ENCODE peak calls at places on chromosomes 11 and 22, in eight cellular contexts. One of them, this sample, is unnamed.
A peak's percentile ranks its signal among the peaks of the same experiment; 100 is the strongest.

GRCh38 chr22:48414662-48415061 is 1413.0 kb downstream of the BRD1 start:
- DNase-seq in cardiac muscle cell: no peak
- DNase-seq in pancreas: no peak
- DNase-seq in naive thymus-derived CD4-positive, alpha-beta T cell: no peak
- DNase-seq in IMR-90: no peak
- DNase-seq in transverse colon: no peak
- DNase-seq in heart right ventricle: no peak
- DNase-seq in neuronal stem cell: no peak
- DNase-seq in this sample: no peak

GRCh38 chr11:69008774-69009440 is 4.1 kb downstream of the MRGPRF start:
- DNase-seq in cardiac muscle cell: peak; percentile 95
- DNase-seq in pancreas: peak; percentile 46
- DNase-seq in naive thymus-derived CD4-positive, alpha-beta T cell: no peak
- DNase-seq in IMR-90: peak; percentile 99
- DNase-seq in transverse colon: peak; percentile 82
- DNase-seq in heart right ventricle: peak; percentile 64
- DNase-seq in neuronal stem cell: no peak
- DNase-seq in this sample: peak; percentile 81

GRCh38 chr11:72058416-72059034 is 21.8 kb downstream of the NUMA1 start:
- DNase-seq in cardiac muscle cell: no peak
- DNase-seq in pancreas: no peak
- DNase-seq in naive thymus-derived CD4-positive, alpha-beta T cell: no peak
- DNase-seq in IMR-90: peak; percentile 89
- DNase-seq in transverse colon: no peak
- DNase-seq in heart right ventricle: no peak
- DNase-seq in neuronal stem cell: no peak
- DNase-seq in this sample: no peak

GRCh38 chr11:23897453-23898289 is 599.2 kb upstream of the LUZP2 start:
- DNase-seq in cardiac muscle cell: peak; percentile 85
- DNase-seq in pancreas: no peak
- DNase-seq in naive thymus-derived CD4-positive, alpha-beta T cell: no peak
- DNase-seq in IMR-90: peak; percentile 94
- DNase-seq in transverse colon: no peak
- DNase-seq in heart right ventricle: no peak
- DNase-seq in neuronal stem cell: no peak
- DNase-seq in this sample: no peak

GRCh38 chr11:120133216-120134105 is 4.5 kb downstream of the TRIM29 start:
- DNase-seq in cardiac muscle cell: no peak
- DNase-seq in pancreas: no peak
- DNase-seq in naive thymus-derived CD4-positive, alpha-beta T cell: peak; percentile 2
- DNase-seq in IMR-90: no peak
- DNase-seq in transverse colon: peak; percentile 4
- DNase-seq in heart right ventricle: no peak
- DNase-seq in neuronal stem cell: no peak
- DNase-seq in this sample: no peak

GRCh38 chr22:31753005-31753633 is 700 bp upstream of the DEPDC5 start:
- DNase-seq in cardiac muscle cell: peak; percentile 40
- DNase-seq in pancreas: peak; percentile 48
- DNase-seq in naive thymus-derived CD4-positive, alpha-beta T cell: no peak
- DNase-seq in IMR-90: no peak
- DNase-seq in transverse colon: peak; percentile 18
- DNase-seq in heart right ventricle: peak; percentile 37
- DNase-seq in neuronal stem cell: peak; percentile 66
- DNase-seq in this sample: peak; percentile 39

GRCh38 chr11:1844221-1845094 is 5.7 kb downstream of the TNNI2 start:
- DNase-seq in cardiac muscle cell: peak; percentile 51
- DNase-seq in pancreas: peak; percentile 79
- DNase-seq in naive thymus-derived CD4-positive, alpha-beta T cell: no peak
- DNase-seq in IMR-90: no peak
- DNase-seq in transverse colon: peak; percentile 67
- DNase-seq in heart right ventricle: peak; percentile 56
- DNase-seq in neuronal stem cell: no peak
- DNase-seq in this sample: peak; percentile 62

GRCh38 chr11:16155448-16155847 is 200.9 kb downstream of the SOX6 start:
- DNase-seq in cardiac muscle cell: no peak
- DNase-seq in pancreas: no peak
- DNase-seq in naive thymus-derived CD4-positive, alpha-beta T cell: no peak
- DNase-seq in IMR-90: no peak
- DNase-seq in transverse colon: no peak
- DNase-seq in heart right ventricle: no peak
- DNase-seq in neuronal stem cell: no peak
- DNase-seq in this sample: peak; percentile 9

GRCh38 chr22:43129426-43130425 is 13.5 kb downstream of the MCAT start:
- DNase-seq in cardiac muscle cell: no peak
- DNase-seq in pancreas: no peak
- DNase-seq in naive thymus-derived CD4-positive, alpha-beta T cell: no peak
- DNase-seq in IMR-90: no peak
- DNase-seq in transverse colon: no peak
- DNase-seq in heart right ventricle: no peak
- DNase-seq in neuronal stem cell: no peak
- DNase-seq in this sample: no peak

GRCh38 chr11:19670030-19670761 is 42.4 kb upstream of the NAV2 start:
- DNase-seq in cardiac muscle cell: no peak
- DNase-seq in pancreas: no peak
- DNase-seq in naive thymus-derived CD4-positive, alpha-beta T cell: no peak
- DNase-seq in IMR-90: peak; percentile 28
- DNase-seq in transverse colon: no peak
- DNase-seq in heart right ventricle: no peak
- DNase-seq in neuronal stem cell: no peak
- DNase-seq in this sample: no peak

GRCh38 chr11:57566035-57566504 is 1.4 kb downstream of the UBE2L6 start:
- DNase-seq in cardiac muscle cell: peak; percentile 54
- DNase-seq in pancreas: no peak
- DNase-seq in naive thymus-derived CD4-positive, alpha-beta T cell: no peak
- DNase-seq in IMR-90: peak; percentile 63
- DNase-seq in transverse colon: peak; percentile 57
- DNase-seq in heart right ventricle: no peak
- DNase-seq in neuronal stem cell: no peak
- DNase-seq in this sample: peak; percentile 89

GRCh38 chr22:36692280-36692679 is 11.3 kb downstream of the CACNG2 start:
- DNase-seq in cardiac muscle cell: no peak
- DNase-seq in pancreas: no peak
- DNase-seq in naive thymus-derived CD4-positive, alpha-beta T cell: no peak
- DNase-seq in IMR-90: no peak
- DNase-seq in transverse colon: no peak
- DNase-seq in heart right ventricle: no peak
- DNase-seq in neuronal stem cell: no peak
- DNase-seq in this sample: no peak

GRCh38 chr22:32714458-32715250 is 86.9 kb upstream of the TIMP3 start:
- DNase-seq in cardiac muscle cell: peak; percentile 82
- DNase-seq in pancreas: no peak
- DNase-seq in naive thymus-derived CD4-positive, alpha-beta T cell: no peak
- DNase-seq in IMR-90: no peak
- DNase-seq in transverse colon: no peak
- DNase-seq in heart right ventricle: no peak
- DNase-seq in neuronal stem cell: no peak
- DNase-seq in this sample: no peak

GRCh38 chr22:17199131-17199731 is 20.0 kb downstream of the ADA2 start:
- DNase-seq in cardiac muscle cell: peak; percentile 84
- DNase-seq in pancreas: no peak
- DNase-seq in naive thymus-derived CD4-positive, alpha-beta T cell: no peak
- DNase-seq in IMR-90: peak; percentile 16
- DNase-seq in transverse colon: no peak
- DNase-seq in heart right ventricle: no peak
- DNase-seq in neuronal stem cell: peak; percentile 64
- DNase-seq in this sample: peak; percentile 44

GRCh38 chr11:133650082-133650481 is 117.8 kb upstream of the OPCML start:
- DNase-seq in cardiac muscle cell: no peak
- DNase-seq in pancreas: no peak
- DNase-seq in naive thymus-derived CD4-positive, alpha-beta T cell: no peak
- DNase-seq in IMR-90: no peak
- DNase-seq in transverse colon: no peak
- DNase-seq in heart right ventricle: no peak
- DNase-seq in neuronal stem cell: no peak
- DNase-seq in this sample: no peak
- H3K4me1 ChIP-seq in cardiac muscle cell: no peaks in the 10 kb centered on the region
- H3K4me1 ChIP-seq in pancreas: no peaks in the 10 kb centered on the region
- H3K4me1 ChIP-seq in naive thymus-derived CD4-positive, alpha-beta T cell: no peaks in the 10 kb centered on the region
- H3K4me1 ChIP-seq in IMR-90: no peaks in the 10 kb centered on the region
- H3K4me1 ChIP-seq in transverse colon: no peaks in the 10 kb centered on the region
- H3K4me1 ChIP-seq in heart right ventricle: no peaks in the 10 kb centered on the region
- H3K4me1 ChIP-seq in neuronal stem cell: no peaks in the 10 kb centered on the region
- H3K4me1 ChIP-seq in this sample: no peaks in the 10 kb centered on the region

GRCh38 chr22:39446239-39446721 is 10.5 kb upstream of the MGAT3 start:
- DNase-seq in cardiac muscle cell: no peak
- DNase-seq in pancreas: peak; percentile 35
- DNase-seq in naive thymus-derived CD4-positive, alpha-beta T cell: no peak
- DNase-seq in IMR-90: no peak
- DNase-seq in transverse colon: peak; percentile 51
- DNase-seq in heart right ventricle: no peak
- DNase-seq in neuronal stem cell: no peak
- DNase-seq in this sample: peak; percentile 64

GRCh38 chr22:39450258-39450955 is 6.4 kb upstream of the MGAT3 start:
- DNase-seq in cardiac muscle cell: no peak
- DNase-seq in pancreas: no peak
- DNase-seq in naive thymus-derived CD4-positive, alpha-beta T cell: no peak
- DNase-seq in IMR-90: no peak
- DNase-seq in transverse colon: no peak
- DNase-seq in heart right ventricle: no peak
- DNase-seq in neuronal stem cell: no peak
- DNase-seq in this sample: no peak

GRCh38 chr22:39452740-39453040 is 4.1 kb upstream of the MGAT3 start:
- DNase-seq in cardiac muscle cell: peak; percentile 25
- DNase-seq in pancreas: no peak
- DNase-seq in naive thymus-derived CD4-positive, alpha-beta T cell: no peak
- DNase-seq in IMR-90: no peak
- DNase-seq in transverse colon: no peak
- DNase-seq in heart right ventricle: no peak
- DNase-seq in neuronal stem cell: no peak
- DNase-seq in this sample: no peak

GRCh38 chr22:39448205-39449054 is 8.4 kb upstream of the MGAT3 start:
- DNase-seq in cardiac muscle cell: no peak
- DNase-seq in pancreas: peak; percentile 45
- DNase-seq in naive thymus-derived CD4-positive, alpha-beta T cell: no peak
- DNase-seq in IMR-90: no peak
- DNase-seq in transverse colon: no peak
- DNase-seq in heart right ventricle: no peak
- DNase-seq in neuronal stem cell: no peak
- DNase-seq in this sample: peak; percentile 49

GRCh38 chr22:39449708-39450107 is 7.1 kb upstream of the MGAT3 start:
- DNase-seq in cardiac muscle cell: no peak
- DNase-seq in pancreas: no peak
- DNase-seq in naive thymus-derived CD4-positive, alpha-beta T cell: no peak
- DNase-seq in IMR-90: no peak
- DNase-seq in transverse colon: no peak
- DNase-seq in heart right ventricle: no peak
- DNase-seq in neuronal stem cell: no peak
- DNase-seq in this sample: no peak
- H3K4me1 ChIP-seq in cardiac muscle cell: peaks cover 17% of the 10 kb centered on the region
- H3K4me1 ChIP-seq in pancreas: no peaks in the 10 kb centered on the region
- H3K4me1 ChIP-seq in naive thymus-derived CD4-positive, alpha-beta T cell: peaks cover 35% of the 10 kb centered on the region
- H3K4me1 ChIP-seq in IMR-90: peaks cover 6% of the 10 kb centered on the region
- H3K4me1 ChIP-seq in transverse colon: no peaks in the 10 kb centered on the region
- H3K4me1 ChIP-seq in heart right ventricle: peaks cover 10% of the 10 kb centered on the region
- H3K4me1 ChIP-seq in neuronal stem cell: peaks cover 28% of the 10 kb centered on the region
- H3K4me1 ChIP-seq in this sample: peaks cover 7% of the 10 kb centered on the region

DNA sequence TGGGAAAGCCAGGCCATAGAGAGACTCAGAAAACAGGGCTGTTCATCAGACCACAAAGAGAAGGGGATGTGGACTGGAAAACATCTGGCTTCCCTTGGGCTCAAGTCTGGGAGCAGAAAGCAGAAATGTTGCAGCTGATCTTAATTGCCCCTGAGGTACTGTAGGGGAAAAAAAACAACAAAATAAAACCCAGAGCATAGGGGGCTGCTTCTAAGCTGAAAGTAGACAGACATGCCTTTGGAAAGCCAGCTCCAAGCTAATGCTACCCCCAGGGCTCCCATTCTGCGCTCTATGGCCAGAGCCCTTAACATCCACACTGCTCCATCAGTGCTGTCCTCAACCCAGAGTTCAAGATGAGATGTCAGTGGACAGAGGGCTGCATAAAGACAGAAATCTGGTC is 2.0 kb upstream of the PACSIN3 start:
- DNase-seq in cardiac muscle cell: no peak
- DNase-seq in pancreas: no peak
- DNase-seq in naive thymus-derived CD4-positive, alpha-beta T cell: no peak
- DNase-seq in IMR-90: no peak
- DNase-seq in transverse colon: no peak
- DNase-seq in heart right ventricle: no peak
- DNase-seq in neuronal stem cell: no peak
- DNase-seq in this sample: no peak
- H3K4me1 ChIP-seq in cardiac muscle cell: peaks cover 30% of the 10 kb centered on the region
- H3K4me1 ChIP-seq in pancreas: peaks cover 14% of the 10 kb centered on the region
- H3K4me1 ChIP-seq in naive thymus-derived CD4-positive, alpha-beta T cell: peaks cover 7% of the 10 kb centered on the region
- H3K4me1 ChIP-seq in IMR-90: peaks cover 18% of the 10 kb centered on the region
- H3K4me1 ChIP-seq in transverse colon: peaks cover 29% of the 10 kb centered on the region
- H3K4me1 ChIP-seq in heart right ventricle: peaks cover 51% of the 10 kb centered on the region
- H3K4me1 ChIP-seq in neuronal stem cell: peaks cover 9% of the 10 kb centered on the region
- H3K4me1 ChIP-seq in this sample: peaks cover 8% of the 10 kb centered on the region

GRCh38 chr11:117395476-117395875 is 67.8 kb downstream of the CEP164 start:
- DNase-seq in cardiac muscle cell: no peak
- DNase-seq in pancreas: no peak
- DNase-seq in naive thymus-derived CD4-positive, alpha-beta T cell: no peak
- DNase-seq in IMR-90: no peak
- DNase-seq in transverse colon: no peak
- DNase-seq in heart right ventricle: no peak
- DNase-seq in neuronal stem cell: no peak
- DNase-seq in this sample: no peak

GRCh38 chr11:117392001-117392690 is 64.5 kb downstream of the CEP164 start:
- DNase-seq in cardiac muscle cell: no peak
- DNase-seq in pancreas: no peak
- DNase-seq in naive thymus-derived CD4-positive, alpha-beta T cell: no peak
- DNase-seq in IMR-90: no peak
- DNase-seq in transverse colon: no peak
- DNase-seq in heart right ventricle: no peak
- DNase-seq in neuronal stem cell: no peak
- DNase-seq in this sample: no peak

GRCh38 chr11:117392979-117393378 is 65.3 kb downstream of the CEP164 start:
- DNase-seq in cardiac muscle cell: no peak
- DNase-seq in pancreas: no peak
- DNase-seq in naive thymus-derived CD4-positive, alpha-beta T cell: no peak
- DNase-seq in IMR-90: no peak
- DNase-seq in transverse colon: no peak
- DNase-seq in heart right ventricle: no peak
- DNase-seq in neuronal stem cell: no peak
- DNase-seq in this sample: no peak

GRCh38 chr11:117396970-117397369 is 69.3 kb downstream of the CEP164 start:
- DNase-seq in cardiac muscle cell: no peak
- DNase-seq in pancreas: no peak
- DNase-seq in naive thymus-derived CD4-positive, alpha-beta T cell: no peak
- DNase-seq in IMR-90: no peak
- DNase-seq in transverse colon: no peak
- DNase-seq in heart right ventricle: no peak
- DNase-seq in neuronal stem cell: no peak
- DNase-seq in this sample: no peak

DNA sequence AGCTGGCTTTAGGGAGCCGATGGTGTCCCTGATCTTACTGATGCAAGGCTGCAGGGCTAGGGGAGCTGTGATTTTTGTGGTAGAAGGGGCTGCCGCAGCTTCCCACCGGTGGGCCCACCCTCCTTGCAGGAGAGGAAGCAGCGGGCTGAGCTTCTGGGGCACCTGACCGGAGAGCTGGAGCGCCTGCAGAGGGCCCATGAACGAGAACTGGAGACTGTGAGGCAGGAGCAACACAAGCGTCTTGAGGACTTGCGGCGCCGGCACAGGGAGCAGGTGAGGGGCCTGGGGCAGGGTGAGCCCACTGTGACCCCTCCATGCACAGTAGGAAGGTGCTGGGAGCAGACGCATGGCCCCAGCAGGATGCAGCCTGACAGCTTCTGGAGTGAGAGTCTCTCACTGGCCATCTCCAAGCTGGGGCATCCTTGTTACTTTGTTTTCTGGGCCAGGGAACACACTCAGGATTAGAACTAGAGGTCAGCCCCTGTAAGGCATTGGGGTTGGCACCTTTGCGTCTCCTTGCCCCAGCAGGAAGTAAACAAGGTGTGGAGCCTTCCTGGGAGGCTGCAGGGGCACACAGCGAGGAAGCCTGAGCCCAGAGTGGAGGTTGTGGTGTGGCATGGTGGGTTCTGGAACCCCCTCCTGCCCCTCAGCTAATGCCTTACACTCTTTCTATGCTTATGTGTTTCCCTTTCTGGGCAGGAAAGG is 66.7 kb downstream of the CEP164 start:
- DNase-seq in cardiac muscle cell: no peak
- DNase-seq in pancreas: no peak
- DNase-seq in naive thymus-derived CD4-positive, alpha-beta T cell: no peak
- DNase-seq in IMR-90: no peak
- DNase-seq in transverse colon: no peak
- DNase-seq in heart right ventricle: no peak
- DNase-seq in neuronal stem cell: no peak
- DNase-seq in this sample: no peak
- H3K4me1 ChIP-seq in cardiac muscle cell: no peaks in the 10 kb centered on the region
- H3K4me1 ChIP-seq in pancreas: no peaks in the 10 kb centered on the region
- H3K4me1 ChIP-seq in naive thymus-derived CD4-positive, alpha-beta T cell: no peaks in the 10 kb centered on the region
- H3K4me1 ChIP-seq in IMR-90: peaks cover under 1% of the 10 kb centered on the region
- H3K4me1 ChIP-seq in transverse colon: no peaks in the 10 kb centered on the region
- H3K4me1 ChIP-seq in heart right ventricle: no peaks in the 10 kb centered on the region
- H3K4me1 ChIP-seq in neuronal stem cell: no peaks in the 10 kb centered on the region
- H3K4me1 ChIP-seq in this sample: no peaks in the 10 kb centered on the region

This sample was measured in small intestine.